ENCODE peak calls at places on chromosomes 12 and 14, in nine cellular contexts. O is stomach, G is endothelial cell of umbilical vein, W is breast epithelium, D is K562, V is HCT116, F is spleen, A is esophagus muscularis mucosa, B is prostate gland. H is an unnamed sample.
A peak's percentile ranks its signal among the peaks of the same experiment; 100 is the strongest.

GRCh38 chr12:263574-263973 is 938 bp upstream of the SLC6A13 start:
- DNase-seq in O (no peak), G (no peak), W (no peak), D (no peak), V (no peak), F (no peak), A (no peak), B (no peak), H (no peak)

GRCh38 chr14:51609987-51610283 is 41.8 kb upstream of the FRMD6 start:
- DNase-seq in O (no peak), G (no peak), W (no peak), D (peak; percentile 46), V (no peak), F (no peak), A (no peak), B (no peak), H (no peak)

GRCh38 chr14:50489851-50490250 is 42.5 kb downstream of the MAP4K5 start:
- DNase-seq in O (no peak), G (no peak), W (no peak), D (no peak), V (no peak), F (no peak), A (no peak), B (no peak), H (no peak)

GRCh38 chr12:108744021-108744897 is 12.9 kb upstream of the CORO1C start:
- DNase-seq in O (no peak), G (no peak), W (no peak), D (no peak), V (no peak), F (no peak), A (no peak), B (no peak), H (no peak)

GRCh38 chr14:93686313-93686712 is 102.0 kb downstream of the PRIMA1 start:
- DNase-seq in O (no peak), G (no peak), W (no peak), D (no peak), V (no peak), F (no peak), A (no peak), B (no peak), H (no peak)

GRCh38 chr12:52515319-52515646 is 4.9 kb downstream of the KRT5 start:
- DNase-seq in O (no peak), G (no peak), W (no peak), D (no peak), V (no peak), F (no peak), A (peak; percentile 64), B (no peak), H (peak; percentile 79)

GRCh38 chr12:108475396-108475795 is 39.7 kb upstream of the FICD start:
- DNase-seq in O (no peak), G (no peak), W (no peak), D (no peak), V (no peak), F (no peak), A (no peak), B (no peak), H (no peak)

GRCh38 chr14:87615822-87616679 is 376.9 kb downstream of the GALC start:
- DNase-seq in O (peak; percentile 70), G (no peak), W (no peak), D (peak; percentile 44), V (peak; percentile 0), F (no peak), A (peak; percentile 81), B (peak; percentile 8), H (no peak)

GRCh38 chr14:92914087-92914656 is 8.8 kb upstream of the CHGA start:
- DNase-seq in O (no peak), G (peak; percentile 17), W (no peak), D (peak; percentile 62), V (no peak), F (no peak), A (no peak), B (no peak), H (no peak)

GRCh38 chr14:55689971-55690871 is 110.2 kb downstream of the KTN1 start:
- DNase-seq in O (no peak), G (peak; percentile 73), W (no peak), D (no peak), V (no peak), F (no peak), A (no peak), B (no peak), H (no peak)

DNA sequence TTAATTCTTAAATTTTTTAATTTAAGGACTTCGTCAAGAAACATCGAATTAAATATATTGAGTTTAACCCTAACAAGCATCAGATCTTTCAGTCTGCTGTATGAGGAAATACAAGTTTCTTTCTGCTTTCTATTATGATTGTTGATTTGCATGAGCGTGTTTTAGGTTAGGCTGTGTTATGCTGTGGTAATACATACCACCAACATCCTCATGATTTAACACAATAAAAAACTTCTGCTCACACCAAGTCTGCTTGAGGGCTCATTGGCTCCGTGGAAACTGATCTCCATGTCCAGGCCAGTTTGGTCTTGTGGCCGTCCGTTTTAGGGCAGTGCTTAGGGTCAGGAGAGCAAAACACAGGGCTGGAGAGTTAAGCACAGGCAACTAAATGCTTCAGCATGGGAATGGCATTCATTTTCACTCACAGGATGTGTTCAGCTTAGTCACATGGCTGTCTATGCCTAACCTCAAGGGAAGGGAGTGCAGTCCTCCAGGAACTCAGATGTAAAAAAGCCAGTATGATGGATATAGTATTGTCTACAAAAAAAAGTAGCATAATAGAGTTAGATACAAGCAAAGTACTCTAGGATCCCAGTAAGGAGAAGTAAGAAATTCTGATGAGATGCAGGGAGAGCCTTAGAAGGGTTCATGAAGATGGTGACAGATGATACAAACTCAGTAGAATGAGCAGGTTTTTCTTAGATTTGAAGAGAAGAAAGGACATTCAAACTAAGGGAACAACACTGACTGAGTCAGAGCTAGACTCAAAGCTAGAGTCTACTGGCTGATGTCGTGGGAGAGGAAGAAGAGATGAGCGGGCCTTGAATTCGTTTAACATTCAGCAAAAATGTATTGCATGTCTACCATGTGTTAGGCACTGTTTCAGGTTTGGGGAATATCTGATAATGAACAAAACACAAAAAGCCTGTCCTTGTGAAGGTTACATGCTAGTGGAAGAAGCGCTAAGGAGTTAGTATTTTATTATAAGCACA is 16.3 kb downstream of the MARK3 start:
- DNase-seq in O (no peak), G (peak; percentile 79), W (no peak), D (peak; percentile 49), V (no peak), F (no peak), A (no peak), B (no peak), H (no peak)
- H3K4me1 ChIP-seq in O (peaks cover 96% of the 10 kb centered on the region), G (peaks cover 43% of the 10 kb centered on the region), W (no peaks in the 10 kb centered on the region), D (peaks cover 39% of the 10 kb centered on the region), V (peaks cover 14% of the 10 kb centered on the region), F (peaks cover 99% of the 10 kb centered on the region), A (peaks cover 86% of the 10 kb centered on the region), B (peaks cover 13% of the 10 kb centered on the region), H (peaks cover 85% of the 10 kb centered on the region)

GRCh38 chr12:47348206-47348605 is 268.4 kb upstream of the AMIGO2 start:
- DNase-seq in O (no peak), G (no peak), W (no peak), D (no peak), V (no peak), F (no peak), A (no peak), B (no peak), H (no peak)

GRCh38 chr12:47349102-47349769 is 269.5 kb upstream of the AMIGO2 start:
- DNase-seq in O (no peak), G (no peak), W (no peak), D (no peak), V (no peak), F (no peak), A (no peak), B (no peak), H (no peak)

GRCh38 chr12:47349770-47350408 is 270.1 kb upstream of the AMIGO2 start:
- DNase-seq in O (no peak), G (peak; percentile 74), W (no peak), D (no peak), V (no peak), F (no peak), A (no peak), B (no peak), H (no peak)

GRCh38 chr12:47343684-47344567 is 264.2 kb upstream of the AMIGO2 start:
- DNase-seq in O (no peak), G (peak; percentile 32), W (no peak), D (no peak), V (no peak), F (no peak), A (no peak), B (no peak), H (no peak)

GRCh38 chr12:47346251-47347019 is 266.7 kb upstream of the AMIGO2 start:
- DNase-seq in O (no peak), G (no peak), W (no peak), D (no peak), V (no peak), F (no peak), A (no peak), B (no peak), H (no peak)
- TF ChIP-seq POLR2A in O (no peak), G (no peak), W (no peak), D (no peak), V (no peak), F (no peak), A (no peak), B (no peak), H (no peak)

DNA sequence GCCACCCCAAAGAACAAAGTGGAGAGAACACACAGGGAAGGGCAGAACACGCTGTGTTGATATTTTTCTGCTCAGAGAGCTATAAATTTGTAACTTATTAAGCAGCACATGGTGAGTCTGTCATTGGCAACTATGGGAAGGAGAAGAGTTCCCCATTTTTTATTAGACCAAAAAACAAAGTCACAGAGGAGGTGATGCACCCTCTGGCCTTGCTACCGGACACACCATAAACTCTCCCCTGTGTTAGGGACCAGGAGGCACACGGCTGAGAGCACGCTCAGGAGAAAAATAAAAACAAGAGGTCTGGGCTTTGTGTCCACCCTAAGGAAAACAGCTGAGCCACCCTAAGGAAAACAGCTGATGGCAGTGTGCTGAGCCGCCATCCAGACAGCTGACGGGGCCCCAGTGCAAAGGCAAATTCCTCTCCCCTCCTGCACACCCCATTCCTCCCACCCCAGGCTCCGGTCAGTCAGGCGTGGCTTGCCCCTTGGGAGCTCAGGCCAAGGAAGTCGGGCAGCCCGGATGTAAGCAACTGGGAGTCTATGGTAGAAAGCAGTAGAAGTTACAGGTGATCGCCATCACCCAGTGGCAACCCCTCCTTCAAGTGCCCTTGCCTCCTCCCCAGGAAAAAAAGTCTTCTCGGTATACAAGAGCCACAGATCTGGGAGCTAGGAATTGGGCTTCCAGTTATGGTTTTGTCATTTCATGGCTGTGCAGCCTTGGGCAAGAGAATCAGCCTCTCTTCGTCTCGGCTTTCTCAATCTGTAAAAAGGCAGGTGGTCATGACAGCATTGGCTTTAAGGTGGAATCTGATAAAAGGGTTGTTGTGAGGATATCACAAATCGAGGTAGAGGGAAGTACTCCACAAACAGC is 2.4 kb downstream of the PXN start:
- DNase-seq in O (no peak), G (peak; percentile 37), W (no peak), D (no peak), V (no peak), F (no peak), A (no peak), B (no peak), H (no peak)
- TF ChIP-seq POLR2AphosphoS5 in O (no peak), G (peak; percentile 34), W (peak; percentile 20), D (no peak), V (no peak), F (no peak), A (peak; percentile 19), B (no peak), H (no peak)

DNA sequence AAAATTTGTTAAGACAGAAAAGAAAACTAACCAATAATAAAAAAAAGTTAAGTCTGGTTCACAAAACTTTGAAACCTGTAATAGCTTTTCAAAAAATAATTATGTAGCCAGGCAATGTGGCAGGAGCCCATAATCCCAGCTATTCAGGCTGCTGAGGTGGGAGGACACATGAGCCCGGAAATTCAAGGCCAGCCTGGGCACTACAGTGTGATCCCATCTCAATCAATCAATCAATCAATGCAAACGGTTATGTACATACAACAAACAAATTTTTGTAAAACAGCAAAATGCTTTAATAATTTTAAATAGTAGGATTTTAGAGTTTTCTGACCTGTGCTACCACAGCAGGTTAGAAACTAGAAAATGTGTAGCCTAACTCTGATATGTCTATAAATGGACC is 152.4 kb downstream of the MED13L start:
- DNase-seq in O (no peak), G (no peak), W (no peak), D (no peak), V (no peak), F (no peak), A (no peak), B (no peak), H (no peak)
- H3K4me1 ChIP-seq in O (peaks cover 97% of the 10 kb centered on the region), G (peaks cover 42% of the 10 kb centered on the region), W (peaks cover 7% of the 10 kb centered on the region), D (peaks cover 32% of the 10 kb centered on the region), V (peaks cover 8% of the 10 kb centered on the region), F (peaks cover 99% of the 10 kb centered on the region), A (peaks cover 98% of the 10 kb centered on the region), B (peaks cover 6% of the 10 kb centered on the region), H (peaks cover 84% of the 10 kb centered on the region)